ENCODE peak calls at places on chromosomes 5 and 9, in four cellular contexts. X is lung, M is right cardiac atrium, C is uterus. B is an unnamed sample.

GRCh38 chr9:16410601-16411285 is 459.7 kb downstream of the BNC2 start:
- DNase-seq in X (no peak), M (no peak), C (peak; percentile 33), B (no peak)

GRCh38 chr5:32067774-32068173 is 106.3 kb downstream of the GOLPH3 start:
- DNase-seq in X (no peak), M (no peak), C (no peak), B (no peak)

GRCh38 chr9:69104830-69105527 is 69.1 kb upstream of the TJP2 start:
- DNase-seq in X (peak; percentile 82), M (no peak), C (no peak), B (no peak)

GRCh38 chr5:135307143-135307903 is 91.7 kb downstream of the MACROH2A1 start:
- DNase-seq in X (peak; percentile 20), M (no peak), C (no peak), B (no peak)

GRCh38 chr9:135612981-135613910 is 26.1 kb downstream of the GLT6D1 start:
- DNase-seq in X (peak; percentile 22), M (no peak), C (no peak), B (no peak)

GRCh38 chr9:22105005-22105722 is 96.1 kb upstream of the CDKN2B start:
- DNase-seq in X (no peak), M (no peak), C (no peak), B (no peak)

GRCh38 chr5:41334758-41335157 is 121.4 kb upstream of the C6 start:
- DNase-seq in X (no peak), M (peak; percentile 33), C (no peak), B (no peak)

GRCh38 chr9:16869961-16870605 is 387 bp downstream of the BNC2 start:
- DNase-seq in X (no peak), M (peak; percentile 26), C (peak; percentile 32), B (no peak)

GRCh38 chr9:34574632-34575031 is 14.9 kb downstream of the CNTFR start:
- DNase-seq in X (no peak), M (no peak), C (no peak), B (no peak)

GRCh38 chr9:89766981-89767380 is 162.2 kb downstream of the GADD45G start:
- DNase-seq in X (no peak), M (no peak), C (no peak), B (no peak)

GRCh38 chr5:176185133-176185733 is 53.0 kb upstream of the SIMC1 start:
- DNase-seq in X (no peak), M (no peak), C (no peak), B (no peak)

GRCh38 chr5:132044207-132044606 is 16.2 kb upstream of the IL3 start:
- DNase-seq in X (no peak), M (no peak), C (no peak), B (no peak)

GRCh38 chr9:73434826-73435225 is 283.2 kb downstream of the ANXA1 start:
- DNase-seq in X (no peak), M (no peak), C (no peak), B (no peak)

GRCh38 chr5:54312499-54312898 is 2.1 kb upstream of the ARL15 start:
- DNase-seq in X (no peak), M (no peak), C (no peak), B (no peak)

GRCh38 chr9:70760228-70760627 is 345.8 kb upstream of the KLF9 start:
- DNase-seq in X (no peak), M (no peak), C (no peak), B (no peak)

GRCh38 chr5:54224083-54224836 is 86.1 kb downstream of the ARL15 start:
- DNase-seq in X (no peak), M (no peak), C (no peak), B (no peak)

GRCh38 chr9:15349892-15350761 is 43.1 kb upstream of the TTC39B start:
- DNase-seq in X (no peak), M (no peak), C (no peak), B (no peak)

GRCh38 chr5:80220268-80220897 is 35.5 kb downstream of the SERINC5 start:
- DNase-seq in X (no peak), M (no peak), C (no peak), B (no peak)

GRCh38 chr5:138241688-138242547 is 28.8 kb upstream of the CDC23 start:
- DNase-seq in X (no peak), M (peak; percentile 33), C (no peak), B (no peak)

GRCh38 chr5:169165052-169165451 is 135.9 kb downstream of the SLIT3 start:
- DNase-seq in X (no peak), M (no peak), C (no peak), B (no peak)

GRCh38 chr9:129145841-129146292 is 32.2 kb downstream of the IER5L start:
- DNase-seq in X (no peak), M (peak; percentile 73), C (peak; percentile 85), B (no peak)

GRCh38 chr5:73678322-73678740 is 52.3 kb downstream of the ARHGEF28 start:
- DNase-seq in X (no peak), M (no peak), C (no peak), B (no peak)

GRCh38 chr5:142439208-142439607 is 114.4 kb upstream of the SPRY4 start:
- DNase-seq in X (no peak), M (no peak), C (no peak), B (no peak)

GRCh38 chr5:144183254-144183889 is 12.7 kb downstream of the KCTD16 start:
- DNase-seq in X (no peak), M (no peak), C (no peak), B (no peak)

GRCh38 chr9:91245432-91246313 is 116.0 kb downstream of the AUH start:
- DNase-seq in X (no peak), M (no peak), C (no peak), B (no peak)

GRCh38 chr5:114358329-114358728 is 3.5 kb upstream of the KCNN2 start:
- DNase-seq in X (no peak), M (no peak), C (no peak), B (no peak)

GRCh38 chr5:81235287-81236072 is 2.4 kb downstream of the CKMT2 start:
- DNase-seq in X (no peak), M (peak; percentile 50), C (peak; percentile 46), B (no peak)

GRCh38 chr9:72442212-72442607 is 77.2 kb upstream of the ZFAND5 start:
- DNase-seq in X (no peak), M (no peak), C (no peak), B (no peak)

GRCh38 chr9:117704024-117704575 is at the start of gene TLR4:
- DNase-seq in X (peak; percentile 70), M (peak; percentile 74), C (peak; percentile 51), B (no peak)

GRCh38 chr5:154368041-154368800 is 77.6 kb upstream of the SAP30L start:
- DNase-seq in X (peak; percentile 31), M (peak; percentile 30), C (peak; percentile 23), B (no peak)

GRCh38 chr9:114925039-114925438 is 5.4 kb downstream of the TNFSF8 start:
- DNase-seq in X (no peak), M (no peak), C (no peak), B (no peak)

GRCh38 chr5:67291671-67292070 is 95.1 kb upstream of the CD180 start:
- DNase-seq in X (no peak), M (no peak), C (no peak), B (no peak)

DNA sequence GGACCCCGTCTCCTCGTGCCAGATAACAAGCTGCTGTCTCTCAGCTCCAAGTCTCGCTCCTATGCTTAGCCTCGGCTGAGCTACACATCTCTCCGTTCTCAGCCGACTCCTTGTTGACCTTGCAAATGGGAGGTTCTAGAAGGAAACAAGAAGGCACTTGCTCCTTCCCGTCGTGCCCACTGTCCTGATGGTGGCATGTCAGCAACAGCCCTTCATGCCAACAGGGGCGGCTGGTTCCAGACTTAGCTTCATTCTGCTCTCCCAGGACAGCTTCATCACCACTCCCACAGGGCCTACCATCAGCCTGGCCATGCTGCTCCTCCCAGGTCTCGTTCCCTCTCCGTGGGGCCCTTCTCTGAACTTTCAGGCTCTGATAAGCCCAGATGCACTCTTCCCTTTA is 13.0 kb upstream of the RASGEF1C start:
- DNase-seq in X (no peak), M (no peak), C (no peak), B (no peak)
- H3K9me3 ChIP-seq in X (peaks cover 37% of the 10 kb centered on the region), M (no peaks in the 10 kb centered on the region), C (no peaks in the 10 kb centered on the region), B (peaks cover 17% of the 10 kb centered on the region)

DNA sequence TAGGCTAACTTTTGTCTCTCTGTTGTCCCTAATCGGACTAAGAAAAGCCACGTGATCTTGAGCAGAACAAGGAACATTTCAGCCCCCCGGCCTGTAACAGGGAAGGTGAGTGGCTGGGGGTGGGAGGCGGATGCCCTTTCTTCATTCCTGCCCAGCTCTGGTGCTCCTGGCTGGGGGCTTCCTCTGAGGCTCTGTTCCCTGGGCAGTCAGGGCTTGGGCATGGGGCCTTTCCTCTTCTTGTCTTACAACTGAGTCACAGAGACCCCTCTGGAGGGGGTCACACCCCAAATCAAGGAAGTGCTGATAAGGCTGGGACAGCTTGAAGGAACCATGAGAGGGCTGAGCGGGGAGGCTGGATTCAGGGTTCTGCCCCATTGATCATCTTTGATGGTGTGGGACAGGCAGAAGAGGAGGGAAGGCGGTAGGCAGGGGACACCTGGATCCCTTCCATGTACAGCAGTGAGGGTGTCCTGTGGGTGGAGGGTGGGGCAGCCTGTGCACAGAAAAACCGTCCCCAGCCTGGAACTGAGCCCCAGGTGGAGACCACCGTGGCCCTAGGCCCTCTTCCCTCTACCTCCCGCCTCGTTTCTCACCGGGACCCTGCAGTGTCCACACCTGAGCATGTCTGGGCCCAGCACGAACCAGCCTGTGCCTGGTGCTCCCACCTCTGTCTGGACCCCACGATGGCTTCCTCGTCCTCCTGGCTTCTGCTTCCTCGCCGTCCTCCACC is 257.7 kb upstream of the IRX1 start:
- DNase-seq in X (no peak), M (no peak), C (no peak), B (no peak)
- H3K9me3 ChIP-seq in X (peaks cover 3% of the 10 kb centered on the region), M (no peaks in the 10 kb centered on the region), C (no peaks in the 10 kb centered on the region), B (no peaks in the 10 kb centered on the region)

GRCh38 chr9:65432051-65432450 is 147.0 kb upstream of the FOXD4L5 start:
- DNase-seq in X (no peak), M (no peak), C (no peak), B (no peak)
- H3K9me3 ChIP-seq in X (peaks cover 20% of the 10 kb centered on the region), M (no peaks in the 10 kb centered on the region), C (no peaks in the 10 kb centered on the region), B (no peaks in the 10 kb centered on the region)

DNA sequence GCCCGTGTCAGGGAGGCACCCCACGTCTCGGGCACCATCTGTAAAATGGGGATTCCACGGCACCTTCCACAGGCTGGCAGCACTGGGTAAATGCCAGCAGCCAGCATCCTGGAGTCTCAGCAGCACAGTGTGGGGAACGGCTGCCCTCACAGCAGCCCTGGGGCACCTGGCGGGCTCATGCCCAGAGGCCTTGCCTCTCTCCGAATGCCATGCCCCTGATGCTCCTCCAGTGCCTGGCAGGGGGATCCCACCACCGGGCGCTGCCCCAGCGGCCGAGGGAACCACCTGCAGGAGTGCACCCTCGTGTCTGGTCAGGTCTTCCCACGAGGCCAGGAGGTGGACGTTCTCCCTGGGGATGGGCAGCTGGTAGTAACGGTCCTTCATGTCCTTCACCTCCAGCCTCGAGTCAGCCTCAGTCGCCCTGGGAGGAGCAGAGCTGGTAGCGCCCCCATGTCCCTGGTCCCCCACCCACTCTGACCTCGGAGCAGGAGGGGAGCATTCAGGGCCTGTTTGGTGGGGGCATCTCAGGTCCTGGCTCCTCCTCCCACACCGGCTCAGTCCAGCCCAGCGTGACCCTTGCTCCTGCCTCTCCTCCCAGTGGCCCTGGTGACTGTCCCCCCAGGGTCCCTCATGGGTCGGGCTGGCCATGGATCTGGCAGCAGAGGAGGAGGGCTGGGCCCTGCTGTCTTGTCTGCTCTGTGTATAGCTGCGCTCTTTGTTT is 49.9 kb upstream of the NRARP start:
- DNase-seq in X (no peak), M (no peak), C (no peak), B (no peak)
- H3K9me3 ChIP-seq in X (peaks cover 9% of the 10 kb centered on the region), M (no peaks in the 10 kb centered on the region), C (no peaks in the 10 kb centered on the region), B (no peaks in the 10 kb centered on the region)

GRCh38 chr9:127723450-127723849 is 7.6 kb downstream of the TTC16 start:
- DNase-seq in X (peak; percentile 53), M (peak; percentile 46), C (no peak), B (no peak)
- H3K9me3 ChIP-seq in X (no peaks in the 10 kb centered on the region), M (no peaks in the 10 kb centered on the region), C (no peaks in the 10 kb centered on the region), B (no peaks in the 10 kb centered on the region)